ENCODE peak calls at places on chromosomes 4 and X, in seven cellular contexts. L is HCT116, X is endothelial cell, I is GM20000, S is tibial artery, M is mesothelial cell of epicardium, F is endodermal cell. B is an unnamed sample.
A peak's percentile ranks its signal among the peaks of the same experiment; 100 is the strongest.

GRCh38 chr4:148054275-148054674 is 322.4 kb downstream of the ARHGAP10 start:
- DNase-seq in L (no peak), X (no peak), I (no peak), S (no peak), M (no peak), F (no peak), B (no peak)

GRCh38 chrX:123884809-123885408 is 25.1 kb downstream of the XIAP start:
- DNase-seq in L (no peak), X (peak; percentile 6), I (peak; percentile 25), S (no peak), M (no peak), F (no peak), B (no peak)

GRCh38 chr4:147134536-147135210 is 189.0 kb upstream of the TTC29 start:
- DNase-seq in L (no peak), X (no peak), I (no peak), S (no peak), M (no peak), F (no peak), B (no peak)

GRCh38 chr4:141971854-141972253 is 335.5 kb downstream of the IL15 start:
- DNase-seq in L (no peak), X (no peak), I (no peak), S (no peak), M (no peak), F (no peak), B (no peak)

GRCh38 chr4:56668267-56668666 is 12.8 kb downstream of the HOPX start:
- DNase-seq in L (peak; percentile 8), X (no peak), I (peak; percentile 39), S (no peak), M (no peak), F (peak; percentile 75), B (no peak)

GRCh38 chrX:1932231-1932630 is 317.4 kb downstream of the ASMT start:
- DNase-seq in L (no peak), X (no peak), I (no peak), S (no peak), M (no peak), F (no peak), B (no peak)

GRCh38 chrX:45824471-45824870 is 623.8 kb upstream of the DIPK2B start:
- DNase-seq in L (peak; percentile 89), X (peak; percentile 41), I (no peak), S (peak; percentile 38), M (no peak), F (peak; percentile 75), B (no peak)

GRCh38 chrX:153592966-153593688 is 5.8 kb downstream of the CCNQ start:
- DNase-seq in L (no peak), X (no peak), I (no peak), S (no peak), M (no peak), F (no peak), B (no peak)

GRCh38 chrX:149799095-149799721 is 17.5 kb downstream of the MAGEA9 start:
- DNase-seq in L (no peak), X (no peak), I (no peak), S (no peak), M (no peak), F (peak; percentile 28), B (no peak)

GRCh38 chr4:158863296-158863695 is 94.5 kb downstream of the FNIP2 start:
- DNase-seq in L (no peak), X (no peak), I (no peak), S (no peak), M (no peak), F (no peak), B (no peak)

GRCh38 chr4:7023486-7023885 is 19.7 kb upstream of the TADA2B start:
- DNase-seq in L (no peak), X (no peak), I (no peak), S (no peak), M (no peak), F (no peak), B (no peak)

GRCh38 chr4:91812319-91812718 is 491.4 kb upstream of the GRID2 start:
- DNase-seq in L (no peak), X (no peak), I (no peak), S (no peak), M (no peak), F (no peak), B (no peak)

GRCh38 chrX:130994671-130995070 is 63.5 kb upstream of the ARHGAP36 start:
- DNase-seq in L (no peak), X (peak; percentile 22), I (peak; percentile 5), S (no peak), M (no peak), F (peak; percentile 59), B (no peak)

GRCh38 chrX:112636288-112636687 is 43.5 kb downstream of the LHFPL1 start:
- DNase-seq in L (no peak), X (no peak), I (no peak), S (no peak), M (no peak), F (no peak), B (no peak)

GRCh38 chrX:54495814-54496516 is at the start of gene FGD1:
- DNase-seq in L (no peak), X (peak; percentile 55), I (peak; percentile 71), S (peak; percentile 58), M (peak; percentile 66), F (peak; percentile 88), B (peak; percentile 27)

GRCh38 chr4:175891863-175892262 is 79.8 kb upstream of the GPM6A start:
- DNase-seq in L (peak; percentile 38), X (no peak), I (peak; percentile 3), S (no peak), M (no peak), F (no peak), B (no peak)

GRCh38 chrX:1468250-1468772 is 15.6 kb upstream of the ASMTL start:
- DNase-seq in L (no peak), X (no peak), I (peak; percentile 70), S (no peak), M (no peak), F (peak; percentile 40), B (peak; percentile 71)

GRCh38 chrX:63453571-63453970 is 102.4 kb upstream of the SPIN4 start:
- DNase-seq in L (no peak), X (no peak), I (no peak), S (no peak), M (no peak), F (no peak), B (no peak)

GRCh38 chrX:65948103-65948502 is 91.8 kb downstream of the VSIG4 start:
- DNase-seq in L (no peak), X (no peak), I (no peak), S (no peak), M (no peak), F (no peak), B (no peak)

GRCh38 chr4:18777190-18777589 is 755.6 kb upstream of the LCORL start:
- DNase-seq in L (no peak), X (no peak), I (no peak), S (no peak), M (no peak), F (no peak), B (no peak)

GRCh38 chrX:133953785-133954355 is 31.5 kb downstream of the GPC3 start:
- DNase-seq in L (no peak), X (no peak), I (no peak), S (no peak), M (no peak), F (no peak), B (no peak)

GRCh38 chr4:3786196-3786869 is 20.1 kb downstream of the ADRA2C start:
- DNase-seq in L (no peak), X (no peak), I (no peak), S (no peak), M (no peak), F (no peak), B (no peak)

GRCh38 chr4:25088342-25088952 is 57.7 kb upstream of the LGI2 start:
- DNase-seq in L (no peak), X (no peak), I (peak; percentile 17), S (no peak), M (no peak), F (no peak), B (no peak)

GRCh38 chr4:22921891-22922290 is 229.2 kb downstream of the GBA3 start:
- DNase-seq in L (no peak), X (no peak), I (no peak), S (no peak), M (no peak), F (no peak), B (no peak)

GRCh38 chr4:17869327-17869726 is 58.5 kb downstream of the NCAPG start:
- DNase-seq in L (no peak), X (no peak), I (no peak), S (no peak), M (no peak), F (no peak), B (no peak)

GRCh38 chr4:90753068-90753467 is 625.9 kb downstream of the CCSER1 start:
- DNase-seq in L (no peak), X (no peak), I (no peak), S (no peak), M (no peak), F (no peak), B (no peak)

GRCh38 chr4:139522457-139522856 is 33.6 kb downstream of the SETD7 start:
- DNase-seq in L (no peak), X (no peak), I (no peak), S (no peak), M (no peak), F (peak; percentile 63), B (no peak)
- TF ChIP-seq CTCF in L (no peak), X (no peak), I (no peak), S (no peak), M (no peak), F (peak; percentile 46), B (no peak)

GRCh38 chrX:76657499-76657898 is 230.0 kb downstream of the MAGEE1 start:
- DNase-seq in L (no peak), X (no peak), I (no peak), S (no peak), M (no peak), F (no peak), B (no peak)
- TF ChIP-seq CTCF in L (no peak), X (no peak), I (no peak), S (no peak), M (no peak), F (no peak), B (no peak)

GRCh38 chr4:125428832-125429231 is 114.1 kb downstream of the FAT4 start:
- DNase-seq in L (no peak), X (no peak), I (no peak), S (no peak), M (no peak), F (no peak), B (no peak)

GRCh38 chr4:125433453-125433852 is 118.7 kb downstream of the FAT4 start:
- DNase-seq in L (no peak), X (no peak), I (no peak), S (no peak), M (no peak), F (no peak), B (no peak)

GRCh38 chr4:125434136-125434535 is 119.4 kb downstream of the FAT4 start:
- DNase-seq in L (no peak), X (no peak), I (no peak), S (no peak), M (no peak), F (no peak), B (no peak)

DNA sequence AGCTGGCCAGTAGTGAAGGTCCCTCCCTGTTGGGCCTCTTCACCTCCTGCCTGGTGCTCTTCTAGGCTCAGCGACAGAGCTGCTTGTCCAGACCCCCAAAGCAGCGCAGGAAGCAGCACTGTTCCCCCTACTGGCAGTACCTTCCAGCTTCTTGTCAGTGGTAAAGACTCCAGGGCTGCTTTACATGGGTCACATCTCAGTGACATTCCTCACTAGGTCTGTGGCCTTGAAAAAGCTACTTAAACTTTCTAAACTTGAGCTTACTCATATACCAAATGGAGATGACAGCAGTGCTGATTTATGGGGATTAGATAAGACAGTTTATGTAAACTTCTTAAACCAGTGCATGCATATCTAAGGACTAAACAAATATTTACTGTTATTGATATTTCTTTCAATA is 117.3 kb downstream of the FAT4 start:
- DNase-seq in L (peak; percentile 1), X (peak; percentile 13), I (no peak), S (no peak), M (no peak), F (peak; percentile 83), B (no peak)
- TF ChIP-seq CTCF in L (no peak), X (no peak), I (no peak), S (peak; percentile 10), M (no peak), F (peak; percentile 80), B (no peak)

GRCh38 chr4:170591076-170591475 is 501.3 kb upstream of the AADAT start:
- DNase-seq in L (no peak), X (no peak), I (no peak), S (no peak), M (no peak), F (no peak), B (no peak)
- TF ChIP-seq CTCF in L (no peak), X (no peak), I (no peak), S (no peak), M (no peak), F (no peak), B (no peak)

B was measured in activated B cell treated with CpG ODN at 0.5 μM for 24 hours.